ENCODE peak calls at places on chromosomes 2 and 18, in eight cellular contexts. V is activated CD4-positive, alpha-beta T cell treated with anti-CD3 and anti-CD28 coated beads for 4 hours; H is substantia nigra; P is GM12865; W is stimulated activated naive CD8-positive, alpha-beta T cell treated with anti-CD3 and anti-CD28 coated beads, Interleukin-15, Interleukin-2, amounts not matched to agents 100 U/mL and 50 U/mL, for 24 hours; D is stimulated activated CD8-positive, alpha-beta memory T cell treated with anti-CD3 and anti-CD28 coated beads, Interleukin-15, amount 100 ng/mL, for 1 hour; X is stimulated activated CD4-positive, alpha-beta T cell treated with anti-CD3 and anti-CD28 coated beads, Interleukin-1b, Interleukin-23, amount 100 ng/mL, for 48 hours; C is HEK293T. J is an unnamed sample.
A peak's percentile ranks its signal among the peaks of the same experiment; 100 is the strongest.

GRCh38 chr2:83972123-83972522 is 487.0 kb downstream of the SUCLG1 start:
- DNase-seq in V (no peak), H (no peak), P (no peak), W (no peak), D (no peak), X (no peak), C (no peak), J (no peak)

GRCh38 chr2:215693269-215693998 is 257.6 kb upstream of the FN1 start:
- DNase-seq in V (no peak), H (no peak), P (no peak), W (no peak), D (no peak), X (no peak), C (no peak), J (no peak)

GRCh38 chr18:68728301-68728700 is 13.4 kb upstream of the TMX3 start:
- DNase-seq in V (no peak), H (no peak), P (no peak), W (no peak), D (no peak), X (no peak), C (no peak), J (no peak)

GRCh38 chr2:237404413-237404812 is 9.6 kb downstream of the COL6A3 start:
- DNase-seq in V (no peak), H (no peak), P (no peak), W (no peak), D (no peak), X (no peak), C (no peak), J (no peak)

GRCh38 chr18:50709215-50709614 is 110.6 kb downstream of the MRO start:
- DNase-seq in V (no peak), H (no peak), P (no peak), W (no peak), D (no peak), X (no peak), C (no peak), J (no peak)

GRCh38 chr18:46939998-46940571 is 22.7 kb downstream of the KATNAL2 start:
- DNase-seq in V (no peak), H (no peak), P (no peak), W (no peak), D (no peak), X (no peak), C (no peak), J (no peak)

GRCh38 chr2:216351172-216351925 is 20.9 kb downstream of the MARCHF4 start:
- DNase-seq in V (no peak), H (no peak), P (no peak), W (no peak), D (no peak), X (no peak), C (no peak), J (no peak)

GRCh38 chr2:58727977-58728656 is 487.0 kb upstream of the FANCL start:
- DNase-seq in V (no peak), H (no peak), P (no peak), W (no peak), D (no peak), X (no peak), C (no peak), J (no peak)

GRCh38 chr18:22005191-22005824 is 164.1 kb upstream of the GATA6 start:
- DNase-seq in V (no peak), H (no peak), P (no peak), W (no peak), D (no peak), X (no peak), C (no peak), J (no peak)

GRCh38 chr2:165839610-165840009 is 45.6 kb upstream of the GALNT3 start:
- DNase-seq in V (no peak), H (no peak), P (no peak), W (no peak), D (no peak), X (no peak), C (no peak), J (no peak)

GRCh38 chr2:190138032-190138431 is 75.5 kb upstream of the MSTN start:
- DNase-seq in V (no peak), H (no peak), P (no peak), W (no peak), D (no peak), X (no peak), C (no peak), J (no peak)

GRCh38 chr2:47402555-47402804 is 476 bp upstream of the MSH2 start:
- DNase-seq in V (no peak), H (no peak), P (no peak), W (no peak), D (no peak), X (no peak), C (no peak), J (no peak)

GRCh38 chr2:239309398-239310245 is 91.2 kb downstream of the HDAC4 start:
- DNase-seq in V (no peak), H (no peak), P (no peak), W (no peak), D (no peak), X (no peak), C (no peak), J (no peak)

GRCh38 chr2:186977433-186978045 is 128.6 kb upstream of the ZSWIM2 start:
- DNase-seq in V (no peak), H (no peak), P (peak; percentile 14), W (no peak), D (no peak), X (no peak), C (no peak), J (no peak)

J was measured in naive thymus-derived CD8-positive, alpha-beta T cell.